ENCODE peak calls at places on chromosomes 16 and 17, in five cellular contexts. X is fibroblast of lung, S is esophagus squamous epithelium, U is spleen, D is uterus. T is an unnamed sample.

GRCh38 chr16:66977341-66978113 is 10.9 kb upstream of the CES4A start:
- DNase-seq in X (peak; percentile 60), S (peak; percentile 39), U (peak; percentile 97), D (peak; percentile 87), T (no peak)

GRCh38 chr16:324451-325334 is 27.8 kb downstream of the AXIN1 start:
- DNase-seq in X (no peak), S (no peak), U (peak; percentile 90), D (no peak), T (no peak)

GRCh38 chr16:66489818-66490217 is 60.1 kb downstream of the TK2 start:
- DNase-seq in X (no peak), S (no peak), U (no peak), D (peak; percentile 12), T (no peak)

GRCh38 chr17:44990994-44991393 is 22.9 kb upstream of the C1QL1 start:
- DNase-seq in X (no peak), S (no peak), U (no peak), D (no peak), T (no peak)

GRCh38 chr16:50848755-50849514 is 107.0 kb downstream of the CYLD start:
- DNase-seq in X (no peak), S (no peak), U (no peak), D (no peak), T (peak; percentile 31)

GRCh38 chr17:78154903-78155811 is 9.0 kb downstream of the C17orf99 start:
- DNase-seq in X (no peak), S (no peak), U (no peak), D (no peak), T (no peak)

GRCh38 chr16:50209548-50210265 is 56.6 kb downstream of the TENT4B start:
- DNase-seq in X (no peak), S (no peak), U (no peak), D (no peak), T (no peak)

GRCh38 chr17:66655861-66656260 is 179.1 kb upstream of the CACNG5 start:
- DNase-seq in X (peak; percentile 84), S (no peak), U (no peak), D (no peak), T (no peak)

GRCh38 chr17:34665803-34666763 is 86.7 kb downstream of the TMEM132E start:
- DNase-seq in X (no peak), S (no peak), U (no peak), D (no peak), T (no peak)

GRCh38 chr17:69609495-69610315 is 195.2 kb downstream of the MAP2K6 start:
- DNase-seq in X (peak; percentile 34), S (no peak), U (no peak), D (no peak), T (no peak)

GRCh38 chr17:37060094-37060493 is 111.3 kb downstream of the AATF start:
- DNase-seq in X (no peak), S (no peak), U (no peak), D (no peak), T (no peak)

GRCh38 chr16:813204-813915 is 12.8 kb upstream of the GNG13 start:
- DNase-seq in X (no peak), S (no peak), U (no peak), D (no peak), T (no peak)

GRCh38 chr17:35073991-35074627 is 10.6 kb upstream of the RFFL start:
- DNase-seq in X (peak; percentile 72), S (no peak), U (no peak), D (no peak), T (no peak)

GRCh38 chr17:8124350-8125195 is 667 bp upstream of the HES7 start:
- DNase-seq in X (peak; percentile 11), S (no peak), U (no peak), D (no peak), T (no peak)

GRCh38 chr17:31329221-31329620 is 7.8 kb upstream of the EVI2A start:
- DNase-seq in X (no peak), S (no peak), U (no peak), D (no peak), T (no peak)

GRCh38 chr16:55832788-55833583 is at the start of gene CES1:
- DNase-seq in X (no peak), S (no peak), U (peak; percentile 85), D (peak; percentile 39), T (peak; percentile 87)

GRCh38 chr17:6755731-6756184 is at the start of gene XAF1:
- DNase-seq in X (no peak), S (no peak), U (peak; percentile 84), D (peak; percentile 45), T (no peak)

GRCh38 chr17:31156326-31156725 is 61.5 kb downstream of the NF1 start:
- DNase-seq in X (peak; percentile 90), S (no peak), U (no peak), D (no peak), T (no peak)

GRCh38 chr16:88758227-88758943 is 26.6 kb downstream of the PIEZO1 start:
- DNase-seq in X (no peak), S (no peak), U (no peak), D (no peak), T (no peak)
- H3K4me1 ChIP-seq in X (peaks cover 18% of the 10 kb centered on the region), S (peaks cover 20% of the 10 kb centered on the region), U (peaks cover 45% of the 10 kb centered on the region), D (peaks cover 6% of the 10 kb centered on the region), T (peaks cover 81% of the 10 kb centered on the region)

GRCh38 chr16:12027091-12027490 is 50.6 kb downstream of the SNX29 start:
- DNase-seq in X (peak; percentile 12), S (no peak), U (no peak), D (no peak), T (no peak)

GRCh38 chr16:12024429-12024828 is 47.9 kb downstream of the SNX29 start:
- DNase-seq in X (no peak), S (no peak), U (no peak), D (no peak), T (no peak)

GRCh38 chr16:12027558-12027957 is 51.0 kb downstream of the SNX29 start:
- DNase-seq in X (no peak), S (no peak), U (no peak), D (no peak), T (no peak)

GRCh38 chr16:12025472-12025871 is 48.9 kb downstream of the SNX29 start:
- DNase-seq in X (no peak), S (no peak), U (no peak), D (no peak), T (no peak)

DNA sequence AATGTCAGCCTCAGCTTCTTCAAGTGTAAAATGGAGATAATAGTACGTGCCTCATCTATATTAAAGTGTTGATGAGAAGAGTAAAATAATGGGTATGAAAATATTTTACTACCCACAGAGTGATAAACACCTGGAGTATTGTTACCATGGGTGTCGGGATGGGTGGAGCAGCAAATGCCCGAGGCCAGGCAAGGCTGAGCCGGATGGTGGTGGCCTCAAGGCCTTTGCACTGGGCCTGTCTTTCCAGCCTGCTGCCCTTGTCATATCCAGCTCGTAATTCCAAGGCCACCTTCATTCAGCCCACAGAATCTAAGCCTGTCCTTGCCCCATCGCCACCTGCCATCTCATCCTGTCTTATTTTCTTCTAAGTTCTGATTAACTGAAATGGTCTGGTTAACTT is 49.4 kb downstream of the SNX29 start:
- DNase-seq in X (no peak), S (no peak), U (no peak), D (no peak), T (no peak)
- H3K4me1 ChIP-seq in X (no peaks in the 10 kb centered on the region), S (peaks cover 7% of the 10 kb centered on the region), U (peaks cover 29% of the 10 kb centered on the region), D (no peaks in the 10 kb centered on the region), T (peaks cover 6% of the 10 kb centered on the region)

GRCh38 chr16:46915483-46916025 is 31.4 kb downstream of the GPT2 start:
- DNase-seq in X (no peak), S (no peak), U (no peak), D (no peak), T (no peak)
- H3K4me1 ChIP-seq in X (no peaks in the 10 kb centered on the region), S (peaks cover 3% of the 10 kb centered on the region), U (peaks cover 20% of the 10 kb centered on the region), D (no peaks in the 10 kb centered on the region), T (no peaks in the 10 kb centered on the region)

DNA sequence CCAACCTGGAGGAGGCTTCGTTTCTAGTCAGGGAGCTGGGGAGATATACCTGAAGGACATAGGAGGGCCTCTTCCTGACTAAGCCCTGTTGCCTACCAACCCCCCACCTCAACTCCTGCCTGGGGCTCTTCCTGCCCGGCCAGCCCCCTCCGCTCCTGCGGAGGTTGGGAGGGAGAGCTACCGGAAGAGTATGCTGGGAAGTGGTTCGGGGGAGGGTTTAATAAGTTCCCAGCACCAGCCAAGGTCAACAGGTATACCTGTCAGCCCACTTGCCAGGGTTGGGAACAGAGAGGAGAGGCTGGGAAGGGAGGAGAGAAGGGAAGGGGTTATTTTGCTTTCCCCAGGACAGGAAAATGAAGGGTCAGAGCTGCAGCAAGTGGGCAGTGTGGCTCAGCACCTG is 4.7 kb downstream of the PPP1R1B start:
- DNase-seq in X (no peak), S (no peak), U (no peak), D (no peak), T (no peak)
- H3K4me1 ChIP-seq in X (no peaks in the 10 kb centered on the region), S (peaks cover 14% of the 10 kb centered on the region), U (peaks cover 31% of the 10 kb centered on the region), D (peaks cover 20% of the 10 kb centered on the region), T (peaks cover 26% of the 10 kb centered on the region)

GRCh38 chr17:41578971-41579370 is 7.1 kb upstream of the KRT9 start:
- DNase-seq in X (no peak), S (no peak), U (no peak), D (no peak), T (no peak)
- H3K4me1 ChIP-seq in X (no peaks in the 10 kb centered on the region), S (no peaks in the 10 kb centered on the region), U (no peaks in the 10 kb centered on the region), D (no peaks in the 10 kb centered on the region), T (peaks cover 25% of the 10 kb centered on the region)

DNA sequence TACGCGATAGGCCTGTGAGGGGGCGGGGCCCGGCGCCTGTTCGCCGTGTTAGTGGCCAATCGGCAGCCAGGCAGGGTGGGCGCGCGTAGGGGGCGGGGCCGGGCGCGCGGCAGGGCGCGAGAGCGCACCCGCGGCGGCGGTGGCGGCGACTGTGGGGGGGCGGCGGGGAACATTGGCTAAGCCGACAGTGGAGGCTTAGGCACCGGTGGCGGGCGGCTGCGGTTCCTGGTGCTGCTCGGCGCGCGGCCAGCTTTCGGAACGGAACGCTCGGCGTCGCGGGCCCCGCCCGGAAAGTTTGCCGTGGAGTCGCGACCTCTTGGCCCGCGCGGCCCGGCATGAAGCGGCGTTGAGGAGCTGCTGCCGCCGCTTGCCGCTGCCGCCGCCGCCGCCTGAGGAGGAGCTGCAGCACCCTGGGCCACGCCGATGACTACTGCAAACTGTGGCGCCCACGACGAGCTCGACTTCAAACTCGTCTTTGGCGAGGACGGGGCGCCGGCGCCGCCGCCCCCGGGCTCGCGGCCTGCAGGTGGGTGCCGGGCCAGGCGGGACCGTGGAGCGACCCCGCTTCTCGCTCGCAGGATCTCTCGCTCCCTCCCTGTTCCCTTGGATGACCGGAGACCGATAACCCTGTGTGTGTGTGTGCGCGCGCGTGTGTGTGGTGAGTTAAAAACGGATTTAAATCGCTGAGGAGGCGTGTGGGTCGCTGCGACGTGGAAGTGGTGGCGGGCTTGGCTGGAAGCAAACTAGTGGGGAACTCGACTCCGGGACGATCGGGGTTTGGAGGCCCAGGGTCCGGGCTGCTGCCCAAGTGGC is at the start of gene NFATC3:
- DNase-seq in X (peak; percentile 94), S (peak; percentile 93), U (peak; percentile 100), D (peak; percentile 98), T (peak; percentile 98)
- H3K4me1 ChIP-seq in X (peaks cover 9% of the 10 kb centered on the region), S (peaks cover 27% of the 10 kb centered on the region), U (peaks cover 79% of the 10 kb centered on the region), D (peaks cover 6% of the 10 kb centered on the region), T (peaks cover 64% of the 10 kb centered on the region)

GRCh38 chr17:73348018-73348823 is 36.4 kb upstream of the CDC42EP4 start:
- DNase-seq in X (no peak), S (no peak), U (no peak), D (no peak), T (no peak)
- H3K4me1 ChIP-seq in X (peaks cover 14% of the 10 kb centered on the region), S (no peaks in the 10 kb centered on the region), U (no peaks in the 10 kb centered on the region), D (peaks cover 13% of the 10 kb centered on the region), T (peaks cover 35% of the 10 kb centered on the region)

DNA sequence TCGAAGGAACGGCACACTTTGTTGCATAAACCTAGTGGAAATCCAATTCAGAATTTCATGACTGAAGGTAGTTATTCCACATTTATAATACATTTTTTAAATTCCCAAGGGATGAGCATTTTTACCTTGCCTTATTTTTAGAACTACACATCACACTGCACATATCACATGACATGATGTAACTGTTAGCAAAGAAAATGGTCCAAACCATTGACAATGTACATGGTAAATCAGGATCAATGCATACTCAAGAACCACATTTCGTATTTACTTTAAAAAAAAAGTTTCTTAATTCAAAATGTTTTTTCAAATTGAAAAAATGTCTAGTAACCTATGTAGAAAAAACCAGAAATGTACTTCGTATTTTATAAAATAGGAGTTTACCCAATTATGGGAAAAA is 2.5 kb downstream of the KANSL1 start:
- DNase-seq in X (peak; percentile 47), S (no peak), U (no peak), D (no peak), T (no peak)
- H3K4me1 ChIP-seq in X (peaks cover 11% of the 10 kb centered on the region), S (peaks cover 11% of the 10 kb centered on the region), U (peaks cover 71% of the 10 kb centered on the region), D (peaks cover 4% of the 10 kb centered on the region), T (peaks cover 69% of the 10 kb centered on the region)

T was measured in vagina.